ENCODE peak calls at places on chromosomes 2 and 18, in five cellular contexts. Q is A549, B is K562, E is HepG2, L is GM12878. T is an unnamed sample. For H3K4me1, the result is how much of the 10 kb centered on the place peaks cover.

GRCh38 chr2:78992807-78993517 is 32.5 kb upstream of the REG3G start:
- DNase-seq in Q (no peak), B (no peak), E (no peak), L (no peak), T (peak)

GRCh38 chr2:105379741-105380186 is 19.1 kb downstream of the FHL2 start:
- DNase-seq in Q (no peak), B (no peak), E (no peak), L (no peak), T (no peak)

GRCh38 chr2:86628091-86628522 is 4.4 kb upstream of the RNF103 start:
- DNase-seq in Q (no peak), B (no peak), E (peak), L (peak), T (no peak)

GRCh38 chr18:58052960-58053359 is 8.9 kb downstream of the NEDD4L start:
- DNase-seq in Q (no peak), B (no peak), E (no peak), L (no peak), T (no peak)

GRCh38 chr2:214277880-214278279 is 133.0 kb upstream of the VWC2L start:
- DNase-seq in Q (no peak), B (no peak), E (no peak), L (no peak), T (no peak)

GRCh38 chr2:122237506-122237905 is 482.1 kb downstream of the TSN start:
- DNase-seq in Q (no peak), B (no peak), E (no peak), L (no peak), T (no peak)

GRCh38 chr2:40352321-40353099 is 99.4 kb downstream of the SLC8A1 start:
- DNase-seq in Q (no peak), B (no peak), E (no peak), L (no peak), T (no peak)

GRCh38 chr2:19623488-19623887 is 265.1 kb upstream of the OSR1 start:
- DNase-seq in Q (no peak), B (no peak), E (no peak), L (no peak), T (no peak)

GRCh38 chr2:202545523-202545922 is 89.2 kb upstream of the FAM117B start:
- DNase-seq in Q (no peak), B (no peak), E (no peak), L (no peak), T (no peak)

GRCh38 chr2:134900151-134900550 is 18.5 kb upstream of the CCNT2 start:
- DNase-seq in Q (no peak), B (no peak), E (no peak), L (no peak), T (no peak)

GRCh38 chr2:180707867-180708205 is 272.6 kb upstream of the UBE2E3 start:
- DNase-seq in Q (peak), B (no peak), E (peak), L (no peak), T (no peak)

GRCh38 chr2:102753563-102754159 is 8.2 kb upstream of the TMEM182 start:
- DNase-seq in Q (peak), B (peak), E (peak), L (no peak), T (peak)

GRCh38 chr2:151423760-151424159 is 14.1 kb downstream of the RIF1 start:
- DNase-seq in Q (no peak), B (no peak), E (no peak), L (no peak), T (no peak)

DNA sequence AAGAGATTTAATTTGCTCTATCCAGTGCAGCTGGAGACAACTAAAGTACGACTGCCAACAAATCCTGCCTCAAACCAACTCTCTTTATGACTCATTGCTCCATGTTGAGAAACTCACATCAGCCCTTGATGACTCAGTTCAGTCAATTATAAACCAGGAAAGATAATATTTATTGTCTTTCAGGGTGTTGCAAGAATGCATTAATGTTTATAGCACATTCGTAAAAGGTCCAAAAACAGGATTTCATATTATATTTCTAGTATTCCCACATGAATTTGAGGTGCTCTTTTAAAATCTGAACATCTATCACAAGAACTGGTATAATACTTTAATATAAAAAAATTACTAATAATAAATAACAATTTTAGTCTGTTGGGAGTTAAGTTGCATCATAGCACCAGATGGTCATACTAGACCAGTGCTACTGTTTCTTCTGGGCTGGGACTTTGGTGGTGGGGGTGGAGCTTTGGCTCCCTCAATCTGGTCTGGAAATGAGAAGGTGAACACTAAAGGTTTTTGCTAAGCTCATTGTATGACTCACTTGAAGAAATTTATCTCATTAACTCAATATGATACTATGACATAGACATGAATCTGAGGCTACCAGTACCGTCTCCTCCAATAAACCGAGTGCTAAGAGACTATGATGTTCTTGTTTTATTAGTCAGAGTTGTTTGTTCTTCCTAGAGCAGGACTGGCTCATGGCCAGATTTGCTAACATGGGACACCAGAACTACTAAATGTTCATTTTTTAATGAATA is 26.6 kb upstream of the MAP3K20 start:
- DNase-seq in Q (peak), B (peak), E (peak), L (no peak), T (no peak)
- TF ChIP-seq REST in Q (no peak), B (no peak), E (no peak), L (no peak), T (no peak)

GRCh38 chr2:29072971-29073725 is 1.2 kb downstream of the PCARE start:
- DNase-seq in Q (no peak), B (no peak), E (no peak), L (no peak), T (no peak)

GRCh38 chr2:29074401-29074800 is at the start of gene PCARE:
- DNase-seq in Q (no peak), B (no peak), E (no peak), L (no peak), T (no peak)

GRCh38 chr2:29079887-29080286 is 5.6 kb upstream of the PCARE start:
- DNase-seq in Q (no peak), B (no peak), E (no peak), L (no peak), T (no peak)

GRCh38 chr2:29073913-29074312 is 410 bp downstream of the PCARE start:
- DNase-seq in Q (no peak), B (no peak), E (no peak), L (no peak), T (no peak)

GRCh38 chr2:29075894-29076700 is 1.8 kb upstream of the PCARE start:
- DNase-seq in Q (no peak), B (no peak), E (no peak), L (no peak), T (no peak)
- TF ChIP-seq JUNB in Q (no peak), B (no peak), E (no peak), L (no peak), T (no peak)

GRCh38 chr2:127592761-127593227 is 53.2 kb upstream of the GPR17 start:
- DNase-seq in Q (no peak), B (no peak), E (no peak), L (no peak), T (no peak)
- H3K4me1 ChIP-seq in Q (under half), B (under half), E (under half), L (under half), T (under half)

GRCh38 chr2:50995610-50996009 is 36.3 kb downstream of the NRXN1 start:
- DNase-seq in Q (no peak), B (no peak), E (no peak), L (no peak), T (no peak)
- TF ChIP-seq REST in Q (no peak), B (no peak), E (no peak), L (no peak), T (no peak)

T was measured in GM23338.